ENCODE peak calls at places on chromosomes 4 and X, in nine cellular contexts. V is OCI-LY7, K is chondrocyte, X is substantia nigra, Z is left ventricle myocardium inferior, G is NCI-H69, N is T-helper 9 cell, Y is HTR-8/SVneo, W is NCI-H1092. L is an unnamed sample.

GRCh38 chr4:139279723-139280620 is at the start of gene MGARP:
- DNase-seq in V (no peak), K (no peak), X (peak; percentile 0), Z (peak; percentile 16), G (peak; percentile 56), N (no peak), Y (peak; percentile 74), W (peak; percentile 13), L (no peak)

GRCh38 chr4:159549092-159549491 is 446.2 kb downstream of the RAPGEF2 start:
- DNase-seq in V (no peak), K (no peak), X (no peak), Z (no peak), G (no peak), N (no peak), Y (peak; percentile 25), W (no peak), L (no peak)

GRCh38 chr4:47577779-47578553 is 92.9 kb downstream of the ATP10D start:
- DNase-seq in V (no peak), K (no peak), X (no peak), Z (no peak), G (no peak), N (no peak), Y (no peak), W (no peak), L (peak; percentile 78)

GRCh38 chr4:95869961-95870500 is 30.1 kb downstream of the PDHA2 start:
- DNase-seq in V (no peak), K (no peak), X (no peak), Z (no peak), G (no peak), N (no peak), Y (no peak), W (no peak), L (no peak)

GRCh38 chr4:53671757-53672156 is 80.5 kb upstream of the LNX1 start:
- DNase-seq in V (no peak), K (no peak), X (no peak), Z (no peak), G (peak; percentile 80), N (no peak), Y (no peak), W (peak; percentile 43), L (no peak)

GRCh38 chrX:121256653-121257052 is 209.2 kb downstream of the GLUD2 start:
- DNase-seq in V (no peak), K (no peak), X (no peak), Z (no peak), G (no peak), N (no peak), Y (no peak), W (no peak), L (no peak)

GRCh38 chr4:54372951-54373350 is 143.9 kb downstream of the PDGFRA start:
- DNase-seq in V (no peak), K (no peak), X (no peak), Z (no peak), G (no peak), N (no peak), Y (no peak), W (no peak), L (no peak)

GRCh38 chr4:120902925-120903324 is 19.6 kb downstream of the PRDM5 start:
- DNase-seq in V (no peak), K (no peak), X (no peak), Z (no peak), G (no peak), N (no peak), Y (no peak), W (no peak), L (no peak)

GRCh38 chr4:148808416-148808815 is 366.2 kb upstream of the NR3C2 start:
- DNase-seq in V (no peak), K (no peak), X (no peak), Z (no peak), G (no peak), N (no peak), Y (no peak), W (no peak), L (no peak)

GRCh38 chr4:118112647-118113046 is 78.4 kb downstream of the NDST3 start:
- DNase-seq in V (no peak), K (no peak), X (no peak), Z (no peak), G (no peak), N (no peak), Y (no peak), W (no peak), L (no peak)

GRCh38 chr4:1490906-1491629 is 84.8 kb upstream of the NKX1-1 start:
- DNase-seq in V (no peak), K (peak; percentile 70), X (no peak), Z (no peak), G (no peak), N (no peak), Y (no peak), W (no peak), L (no peak)

GRCh38 chr4:19748911-19749473 is 502.7 kb upstream of the SLIT2 start:
- DNase-seq in V (no peak), K (no peak), X (no peak), Z (no peak), G (no peak), N (no peak), Y (no peak), W (no peak), L (no peak)

L was measured in glomerular endothelial cell.